ENCODE peak calls at places on chromosome 12, in six cellular contexts. U, N, K, P, E and A are unnamed samples.

GRCh38 chr12:104686196-104686595 is 229.4 kb downstream of the CHST11 start:
- DNase-seq in P (peak; percentile 37), E (no peak), N (no peak), K (no peak), U (no peak), A (peak; percentile 41)

GRCh38 chr12:63966603-63966975 is 122.1 kb downstream of the SRGAP1 start:
- DNase-seq in E (no peak), U (no peak), K (no peak), N (no peak), P (no peak), A (no peak)

GRCh38 chr12:47785036-47785886 is 12.2 kb downstream of the SLC48A1 start:
- DNase-seq in N (no peak), E (no peak), U (no peak), P (no peak), K (no peak), A (no peak)

GRCh38 chr12:113155641-113156040 is 6.1 kb downstream of the CFAP73 start:
- DNase-seq in U (no peak), P (no peak), N (no peak), K (no peak), E (no peak), A (no peak)

GRCh38 chr12:124390442-124391116 is 95.7 kb downstream of the RFLNA start:
- DNase-seq in K (no peak), E (no peak), N (no peak), U (no peak), P (peak; percentile 94), A (peak; percentile 82)

GRCh38 chr12:10779103-10779502 is 23.3 kb downstream of the TAS2R7 start:
- DNase-seq in U (no peak), P (no peak), K (no peak), E (no peak), N (no peak), A (no peak)

GRCh38 chr12:121582583-121583333 is 1.9 kb upstream of the KDM2B start:
- DNase-seq in E (peak; percentile 86), N (peak; percentile 99), K (peak; percentile 71), U (peak; percentile 87), P (no peak), A (no peak)

GRCh38 chr12:24851816-24852337 is 97.0 kb downstream of the BCAT1 start:
- DNase-seq in P (no peak), K (no peak), N (peak; percentile 82), U (no peak), E (no peak), A (no peak)

GRCh38 chr12:95908573-95908972 is 33.8 kb downstream of the CCDC38 start:
- DNase-seq in K (no peak), E (no peak), P (no peak), N (no peak), U (no peak), A (peak; percentile 52)

GRCh38 chr12:116774020-116774419 is 35.9 kb downstream of the RNFT2 start:
- DNase-seq in N (no peak), U (no peak), K (no peak), E (no peak), P (no peak), A (no peak)

GRCh38 chr12:112906712-112907414 is at the start of gene OAS1:
- DNase-seq in K (no peak), U (no peak), P (peak; percentile 58), E (no peak), N (peak; percentile 51), A (peak; percentile 22)

GRCh38 chr12:62562892-62563291 is 96.3 kb downstream of the MON2 start:
- DNase-seq in U (no peak), K (no peak), P (peak; percentile 39), E (no peak), N (peak; percentile 50), A (peak; percentile 61)

GRCh38 chr12:124456652-124457152 is 110.7 kb downstream of the NCOR2 start:
- DNase-seq in U (no peak), K (no peak), N (no peak), P (no peak), E (no peak), A (no peak)

GRCh38 chr12:49367381-49368239 is at the start of gene SPATS2:
- DNase-seq in K (peak; percentile 99), N (peak; percentile 98), E (no peak), P (peak; percentile 67), U (peak; percentile 99), A (no peak)

GRCh38 chr12:62671321-62671720 is 204.7 kb downstream of the MON2 start:
- DNase-seq in N (no peak), K (no peak), E (no peak), P (no peak), U (no peak), A (no peak)

GRCh38 chr12:124073636-124074035 is 100.6 kb downstream of the ZNF664 start:
- DNase-seq in N (peak; percentile 91), K (no peak), P (peak; percentile 39), E (no peak), U (no peak), A (no peak)

GRCh38 chr12:109192358-109192757 is 76.0 kb downstream of the ACACB start:
- DNase-seq in P (peak; percentile 3), K (no peak), E (no peak), N (no peak), U (no peak), A (peak; percentile 64)

DNA sequence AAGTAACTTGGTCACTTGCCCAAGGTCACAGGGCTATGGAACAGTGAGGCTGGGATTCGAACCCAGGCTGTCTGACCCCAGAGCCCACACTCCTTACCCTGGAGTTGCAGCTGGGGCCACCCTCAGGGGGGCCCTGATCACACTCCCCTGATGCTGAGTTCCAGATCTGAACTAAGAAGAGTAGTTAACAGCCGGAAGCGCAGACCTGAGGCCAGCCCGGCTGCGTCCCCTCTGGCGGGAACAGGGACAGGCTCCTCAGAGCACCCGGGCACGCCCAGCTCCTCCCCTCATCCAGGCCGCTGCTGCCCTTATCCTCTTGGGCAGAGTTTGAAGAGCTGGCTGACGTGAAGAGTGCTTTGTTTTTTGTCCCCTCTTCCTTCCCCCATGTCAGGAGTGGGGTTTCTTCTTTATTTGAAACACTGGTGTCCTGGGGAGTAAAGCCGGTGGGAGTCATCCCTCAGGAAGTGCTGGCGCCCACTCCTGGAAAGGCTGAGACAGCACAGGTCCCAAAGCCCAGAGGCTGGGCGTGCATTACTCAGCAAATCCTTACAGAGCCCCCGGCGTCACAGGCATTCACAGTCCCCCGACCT is 8.7 kb downstream of the PHB2 start:
- DNase-seq in P (peak; percentile 91), N (peak; percentile 97), E (peak; percentile 72), U (peak; percentile 92), K (peak; percentile 79), A (peak; percentile 77)
- H2AK5ac ChIP-seq in P (peak overlapping the region; percentile 1), N (peak overlapping the region; percentile 60), E (no peak overlapping the region), U (no peak overlapping the region), K (peak overlapping the region; percentile 76), A (peak overlapping the region; percentile 66)

GRCh38 chr12:52976574-52977071 is 27.7 kb downstream of the KRT18 start:
- DNase-seq in E (no peak), K (no peak), P (peak; percentile 95), U (no peak), N (peak; percentile 97), A (peak; percentile 70)

GRCh38 chr12:52969828-52970569 is 21.1 kb downstream of the KRT18 start:
- DNase-seq in E (no peak), K (no peak), U (no peak), N (no peak), P (no peak), A (no peak)

GRCh38 chr12:52975820-52976573 is 27.1 kb downstream of the KRT18 start:
- DNase-seq in E (no peak), N (peak; percentile 94), U (peak; percentile 86), K (no peak), P (peak; percentile 82), A (peak; percentile 27)

GRCh38 chr12:52975204-52975603 is 26.3 kb downstream of the KRT18 start:
- DNase-seq in P (peak; percentile 85), K (no peak), N (no peak), U (no peak), E (no peak), A (peak; percentile 55)

DNA sequence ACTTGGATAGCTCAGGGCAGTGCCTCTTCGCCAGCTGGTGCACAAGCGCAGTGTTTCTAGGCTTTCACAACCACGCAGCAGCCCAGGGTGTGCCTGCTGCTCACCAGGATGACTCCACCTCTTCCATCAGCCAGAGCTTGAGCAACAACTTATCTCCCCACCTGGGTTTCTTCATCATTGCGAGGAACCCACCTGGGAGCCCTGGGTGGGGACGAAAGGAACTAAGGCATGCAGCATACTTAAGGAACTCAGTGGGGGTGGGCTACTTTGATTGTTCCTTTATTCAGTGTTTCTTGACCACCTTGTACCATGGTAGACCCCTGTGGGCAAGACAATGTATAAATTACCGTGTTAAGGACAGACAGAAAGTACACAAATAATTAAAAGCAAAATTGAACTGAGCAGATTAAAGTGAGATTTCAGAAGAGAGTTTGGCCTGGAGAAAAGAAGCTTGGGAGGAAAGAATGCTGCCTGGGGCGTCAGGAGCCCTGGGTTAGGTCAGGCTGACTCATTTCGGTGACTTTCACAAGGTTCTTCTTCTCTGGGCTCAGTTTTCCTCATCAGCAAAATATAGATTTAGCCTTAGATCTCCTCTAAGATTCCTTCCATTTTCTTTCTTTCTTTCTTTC is 22.9 kb downstream of the KRT18 start:
- DNase-seq in E (no peak), P (peak; percentile 87), N (peak; percentile 91), U (peak; percentile 79), K (no peak), A (peak; percentile 75)
- H2AK5ac ChIP-seq in E (no peak overlapping the region), P (no peak overlapping the region), N (peak overlapping the region; percentile 72), U (no peak overlapping the region), K (no peak overlapping the region), A (peak overlapping the region; percentile 16)

DNA sequence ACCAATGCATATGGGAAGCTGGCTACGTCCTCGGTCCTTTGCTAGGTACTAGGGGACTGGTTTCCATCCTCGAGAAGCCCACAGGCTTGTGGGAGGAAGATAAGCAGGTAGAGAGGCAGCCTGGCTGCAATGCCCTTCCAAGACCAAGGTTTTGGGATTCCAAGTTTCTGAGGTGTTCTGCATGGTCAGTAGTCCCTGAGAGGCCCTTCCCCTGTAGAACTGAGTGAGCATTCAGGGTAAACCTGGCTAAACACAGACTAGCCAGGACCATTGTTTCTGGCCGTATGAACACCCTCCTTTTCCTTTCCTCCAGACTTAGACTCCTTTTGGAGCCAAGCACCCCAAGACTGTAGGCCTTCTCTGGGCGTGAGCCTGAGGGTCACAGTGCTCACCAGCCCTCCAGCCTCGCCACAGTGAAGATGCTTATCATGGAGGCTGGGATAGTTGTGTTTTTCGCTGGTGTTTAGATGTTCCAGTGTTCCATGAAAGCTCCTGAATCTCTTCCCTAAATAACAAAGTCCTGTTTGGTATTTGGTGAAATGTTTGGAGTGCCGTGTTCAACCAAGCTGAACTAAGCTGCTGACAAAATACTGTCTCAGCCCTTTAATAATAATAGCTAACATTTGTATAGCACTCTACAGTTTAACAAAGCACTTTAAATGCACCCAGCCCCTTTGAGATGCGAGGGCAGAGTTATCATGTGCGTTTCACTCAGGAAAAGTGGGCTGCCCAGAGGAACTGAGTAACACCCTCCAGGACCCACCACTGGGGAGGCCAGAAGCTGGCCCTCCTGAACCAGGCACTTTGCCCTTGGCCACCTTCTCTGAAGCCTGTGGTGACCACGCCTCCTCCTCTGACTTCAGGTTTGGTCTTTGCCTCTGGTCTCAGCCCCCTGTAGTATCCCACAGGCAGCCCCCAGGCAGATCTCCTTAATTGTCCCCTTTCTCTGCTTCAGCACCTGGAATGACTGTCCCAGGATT is 284.5 kb downstream of the CACNA1C start:
- DNase-seq in U (no peak), P (no peak), E (no peak), N (no peak), K (no peak), A (no peak)
- H2AK5ac ChIP-seq in U (no peak overlapping the region), P (peak overlapping the region; percentile 21), E (no peak overlapping the region), N (no peak overlapping the region), K (no peak overlapping the region), A (peak overlapping the region; percentile 99)

DNA sequence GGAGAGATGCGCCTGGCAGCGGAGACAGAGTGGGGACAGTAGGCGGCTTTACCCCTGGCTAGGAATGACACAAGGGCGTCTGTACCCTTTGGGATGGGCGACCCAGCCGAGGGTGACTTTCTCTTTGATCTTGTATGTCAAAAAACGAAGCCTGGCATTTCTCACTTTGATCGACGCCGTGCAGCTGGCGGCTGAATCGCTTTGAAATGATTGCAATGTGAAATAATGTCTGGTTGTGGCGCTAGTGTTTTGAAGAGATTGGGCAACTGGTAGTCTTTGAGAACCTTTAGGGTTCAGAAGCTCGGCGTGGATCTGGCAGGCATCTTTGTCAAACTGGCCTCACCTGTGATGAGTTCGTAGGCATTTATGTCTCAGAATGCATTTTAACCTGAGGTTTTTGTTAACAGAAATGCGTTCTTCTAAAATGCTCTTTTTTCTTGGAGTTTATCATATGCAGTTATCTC is 992 bp downstream of the ATF1 start:
- DNase-seq in E (no peak), P (peak; percentile 62), U (no peak), N (peak; percentile 62), K (no peak), A (peak; percentile 35)
- H2AK5ac ChIP-seq in E (peak overlapping the region; percentile 75), P (no peak overlapping the region), U (no peak overlapping the region), N (no peak overlapping the region), K (no peak overlapping the region), A (peak overlapping the region; percentile 50)